ENCODE peak calls at places on chromosome 16, in ten cellular contexts. I is breast epithelium; H is heart left ventricle; K is CD8-positive, alpha-beta memory T cell; B is AG04450; N is sigmoid colon; R is stomach; J is esophagus squamous epithelium; D is iPS DF 6.9; E is OCI-LY7. O is an unnamed sample.

GRCh38 chr16:31010539-31010938 is at the start of gene STX1B:
- DNase-seq in I (no peak), H (no peak), K (peak; percentile 43), B (no peak), N (no peak), R (no peak), J (no peak), D (no peak), E (no peak), O (peak; percentile 19)

GRCh38 chr16:84495506-84495905 is 9.0 kb downstream of the MEAK7 start:
- DNase-seq in I (peak; percentile 17), H (no peak), K (no peak), B (no peak), N (no peak), R (peak; percentile 9), J (no peak), D (no peak), E (no peak), O (no peak)

GRCh38 chr16:12406840-12407690 is 396.6 kb downstream of the CPPED1 start:
- DNase-seq in I (no peak), H (no peak), K (no peak), B (no peak), N (no peak), R (no peak), J (no peak), D (no peak), E (no peak), O (no peak)

GRCh38 chr16:87671715-87672270 is 69.5 kb downstream of the JPH3 start:
- DNase-seq in I (no peak), H (no peak), K (no peak), B (no peak), N (no peak), R (no peak), J (no peak), D (no peak), E (no peak), O (no peak)

GRCh38 chr16:86676216-86676800 is 98.0 kb downstream of the FOXL1 start:
- DNase-seq in I (no peak), H (no peak), K (no peak), B (peak; percentile 42), N (no peak), R (no peak), J (no peak), D (no peak), E (no peak), O (no peak)

GRCh38 chr16:12462690-12463646 is 340.7 kb downstream of the CPPED1 start:
- DNase-seq in I (no peak), H (no peak), K (no peak), B (peak; percentile 33), N (no peak), R (no peak), J (no peak), D (no peak), E (no peak), O (no peak)

GRCh38 chr16:13110124-13110796 is 208.9 kb downstream of the SHISA9 start:
- DNase-seq in I (no peak), H (no peak), K (no peak), B (no peak), N (peak; percentile 69), R (no peak), J (no peak), D (no peak), E (no peak), O (no peak)

GRCh38 chr16:84423416-84423837 is 55.1 kb downstream of the ATP2C2 start:
- DNase-seq in I (no peak), H (no peak), K (no peak), B (no peak), N (no peak), R (no peak), J (no peak), D (peak; percentile 4), E (peak; percentile 82), O (no peak)

GRCh38 chr16:66899945-66900688 is 18.6 kb downstream of the CDH16 start:
- DNase-seq in I (no peak), H (peak; percentile 78), K (no peak), B (peak; percentile 53), N (peak; percentile 93), R (peak; percentile 87), J (no peak), D (no peak), E (no peak), O (no peak)

GRCh38 chr16:31083081-31083480 is 5.7 kb downstream of the PRSS53 start:
- DNase-seq in I (no peak), H (no peak), K (no peak), B (no peak), N (peak; percentile 62), R (no peak), J (no peak), D (no peak), E (no peak), O (no peak)

GRCh38 chr16:14523632-14524031 is 106.4 kb downstream of the PARN start:
- DNase-seq in I (no peak), H (no peak), K (no peak), B (no peak), N (no peak), R (no peak), J (no peak), D (no peak), E (no peak), O (no peak)

GRCh38 chr16:88487920-88488842 is 35.1 kb downstream of the ZFPM1 start:
- DNase-seq in I (no peak), H (no peak), K (no peak), B (no peak), N (no peak), R (peak; percentile 96), J (no peak), D (no peak), E (no peak), O (no peak)

GRCh38 chr16:71293921-71294320 is 4.7 kb upstream of the CMTR2 start:
- DNase-seq in I (no peak), H (no peak), K (no peak), B (no peak), N (no peak), R (no peak), J (no peak), D (no peak), E (no peak), O (no peak)

GRCh38 chr16:68563631-68564366 is 24.7 kb downstream of the ZFP90 start:
- DNase-seq in I (no peak), H (no peak), K (no peak), B (no peak), N (no peak), R (no peak), J (no peak), D (no peak), E (no peak), O (no peak)
- H3K9me3 ChIP-seq in I (peaks cover 100% of the 10 kb centered on the region), H (peaks cover 44% of the 10 kb centered on the region), K (peaks cover 89% of the 10 kb centered on the region), B (peaks cover 53% of the 10 kb centered on the region), N (peaks cover 81% of the 10 kb centered on the region), R (peaks cover 100% of the 10 kb centered on the region), J (peaks cover 20% of the 10 kb centered on the region), D (peaks cover 23% of the 10 kb centered on the region), E (peaks cover 67% of the 10 kb centered on the region), O (peaks cover 47% of the 10 kb centered on the region)

DNA sequence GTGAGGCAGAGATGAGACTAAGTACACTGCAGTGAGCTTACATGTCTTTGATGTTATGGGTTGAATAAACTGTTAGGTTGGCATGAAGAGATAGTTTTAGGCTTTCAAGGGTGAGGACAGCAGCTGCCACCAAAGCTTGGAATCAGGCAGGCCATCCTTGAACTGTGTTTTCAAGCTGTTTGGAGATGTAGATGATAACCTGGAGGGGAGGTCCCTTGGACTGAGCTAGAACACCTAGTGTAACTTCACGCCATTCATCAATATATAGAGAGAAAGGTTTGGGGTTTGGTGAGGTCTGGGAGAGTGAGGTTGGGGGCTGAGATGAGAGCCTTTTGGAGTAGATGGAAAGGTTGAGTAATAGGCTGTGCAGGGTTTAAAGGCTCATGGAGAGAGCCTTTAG is 2447.0 kb downstream of the TP53TG3F start:
- DNase-seq in I (no peak), H (no peak), K (no peak), B (no peak), N (no peak), R (no peak), J (no peak), D (no peak), E (no peak), O (no peak)
- H3K9me3 ChIP-seq in I (peaks cover 8% of the 10 kb centered on the region), H (no peaks in the 10 kb centered on the region), K (peaks cover 8% of the 10 kb centered on the region), B (peaks cover 51% of the 10 kb centered on the region), N (no peaks in the 10 kb centered on the region), R (peaks cover 15% of the 10 kb centered on the region), J (no peaks in the 10 kb centered on the region), D (peaks cover 14% of the 10 kb centered on the region), E (no peaks in the 10 kb centered on the region), O (no peaks in the 10 kb centered on the region)

GRCh38 chr16:68577352-68577853 is 38.3 kb downstream of the ZFP90 start:
- DNase-seq in I (no peak), H (no peak), K (no peak), B (no peak), N (no peak), R (no peak), J (no peak), D (no peak), E (no peak), O (no peak)

DNA sequence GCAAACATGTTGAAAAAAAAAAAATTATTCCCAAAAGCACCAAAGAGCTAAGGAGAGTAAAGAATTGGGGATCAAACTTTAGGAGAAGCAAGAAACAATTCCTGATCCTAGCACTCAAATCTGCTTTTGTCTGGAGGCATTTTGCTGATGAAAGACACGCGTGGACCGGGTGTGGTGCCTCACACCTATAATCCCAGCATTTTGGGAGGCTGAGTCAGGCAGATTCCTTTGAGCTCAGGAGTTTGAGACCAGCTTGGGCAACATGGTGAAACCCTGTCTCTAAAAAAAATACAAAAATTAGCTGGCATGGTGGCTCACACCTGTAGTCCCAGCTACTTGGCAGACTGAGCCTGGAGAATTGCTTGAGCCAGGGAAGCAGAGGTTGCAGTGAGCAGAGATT is 35.4 kb downstream of the ZFP90 start:
- DNase-seq in I (no peak), H (no peak), K (no peak), B (no peak), N (no peak), R (no peak), J (no peak), D (no peak), E (no peak), O (no peak)
- H3K9me3 ChIP-seq in I (peaks cover 99% of the 10 kb centered on the region), H (peaks cover 4% of the 10 kb centered on the region), K (peaks cover 49% of the 10 kb centered on the region), B (peaks cover 63% of the 10 kb centered on the region), N (peaks cover 51% of the 10 kb centered on the region), R (peaks cover 91% of the 10 kb centered on the region), J (no peaks in the 10 kb centered on the region), D (peaks cover 6% of the 10 kb centered on the region), E (peaks cover 14% of the 10 kb centered on the region), O (peaks cover 35% of the 10 kb centered on the region)

GRCh38 chr16:89775223-89775622 is 41.2 kb downstream of the FANCA start:
- DNase-seq in I (no peak), H (no peak), K (no peak), B (no peak), N (no peak), R (no peak), J (no peak), D (no peak), E (no peak), O (no peak)
- H3K9me3 ChIP-seq in I (no peaks in the 10 kb centered on the region), H (no peaks in the 10 kb centered on the region), K (no peaks in the 10 kb centered on the region), B (no peaks in the 10 kb centered on the region), N (no peaks in the 10 kb centered on the region), R (no peaks in the 10 kb centered on the region), J (no peaks in the 10 kb centered on the region), D (no peaks in the 10 kb centered on the region), E (no peaks in the 10 kb centered on the region), O (no peaks in the 10 kb centered on the region)

DNA sequence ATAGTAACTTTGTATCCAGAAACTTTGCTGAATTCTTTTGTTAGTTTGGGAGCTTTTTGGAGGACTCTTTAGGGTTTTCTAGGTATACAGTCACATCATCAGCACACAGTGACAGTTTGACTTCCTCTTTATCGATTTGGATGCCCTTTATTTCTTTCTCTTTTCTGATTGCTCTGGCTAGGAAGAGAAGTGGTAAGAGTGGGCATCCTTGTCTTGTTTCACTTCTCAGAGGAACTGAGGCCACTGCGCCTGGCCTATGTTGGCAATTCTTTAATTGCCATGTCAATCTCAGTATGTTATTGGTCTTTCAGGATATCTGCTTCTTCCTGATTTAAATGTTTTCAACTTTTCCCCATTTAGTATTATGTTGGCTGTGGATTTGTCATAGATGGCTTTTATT is 24.6 kb downstream of the ATF7IP2 start:
- DNase-seq in I (no peak), H (no peak), K (no peak), B (no peak), N (no peak), R (no peak), J (no peak), D (no peak), E (no peak), O (no peak)
- H3K9me3 ChIP-seq in I (peaks cover 69% of the 10 kb centered on the region), H (peaks cover 4% of the 10 kb centered on the region), K (peaks cover 34% of the 10 kb centered on the region), B (peaks cover 4% of the 10 kb centered on the region), N (peaks cover 20% of the 10 kb centered on the region), R (peaks cover 23% of the 10 kb centered on the region), J (no peaks in the 10 kb centered on the region), D (peaks cover 3% of the 10 kb centered on the region), E (peaks cover 43% of the 10 kb centered on the region), O (peaks cover 12% of the 10 kb centered on the region)